ENCODE peak calls at places on chromosomes 5 and 9, in eight cellular contexts. T is HepG2, X is IMR-90, H is iPS DF 6.9, B is adrenal gland, D is left lung, Q is spleen, Z is Panc1. O is an unnamed sample. For H3K9me3 and H3K36me3, the result is how much of the 10 kb centered on the place peaks cover.

GRCh38 chr5:158127536-158127935 is 268.6 kb upstream of the CLINT1 start:
- DNase-seq in H (no peak), X (no peak), D (no peak), Q (no peak), T (no peak), Z (no peak), B (no peak), O (no peak)

GRCh38 chr5:145712245-145712644 is 122.9 kb downstream of the PRELID2 start:
- DNase-seq in H (no peak), Z (no peak), D (no peak), Q (no peak), T (no peak), X (no peak), B (no peak), O (no peak)

GRCh38 chr9:87678650-87679355 is 47.1 kb upstream of the CTSL start:
- DNase-seq in X (peak), Z (no peak), T (peak), D (no peak), B (peak), Q (no peak), H (peak), O (peak)

GRCh38 chr9:133521122-133522072 is 3.4 kb downstream of the MYMK start:
- DNase-seq in X (no peak), Q (no peak), D (no peak), B (no peak), H (no peak), T (peak), Z (no peak), O (no peak)

GRCh38 chr5:140181002-140181483 is 6.1 kb downstream of the CYSTM1 start:
- DNase-seq in H (no peak), Z (no peak), X (no peak), D (no peak), Q (no peak), B (no peak), T (peak), O (no peak)

GRCh38 chr9:338602-339001 is 123.9 kb downstream of the DOCK8 start:
- DNase-seq in X (no peak), Z (no peak), Q (no peak), T (no peak), B (no peak), H (no peak), D (no peak), O (no peak)

GRCh38 chr9:108003551-108003950 is 514.0 kb upstream of the KLF4 start:
- DNase-seq in Z (no peak), T (no peak), X (no peak), H (no peak), D (no peak), Q (no peak), B (no peak), O (no peak)

GRCh38 chr9:98726735-98727134 is 18.0 kb upstream of the GABBR2 start:
- DNase-seq in Z (no peak), T (no peak), B (no peak), X (peak), D (no peak), Q (no peak), H (no peak), O (no peak)

GRCh38 chr5:59587489-59588337 is 305.8 kb downstream of the PDE4D start:
- DNase-seq in H (peak), T (no peak), Q (no peak), B (peak), X (peak), Z (no peak), D (peak), O (peak)

GRCh38 chr5:23302438-23302837 is 205.0 kb upstream of the PRDM9 start:
- DNase-seq in Z (no peak), B (no peak), Q (no peak), D (no peak), X (no peak), H (no peak), T (no peak), O (no peak)

GRCh38 chr9:121454972-121455371 is 44.7 kb downstream of the GGTA1 start:
- DNase-seq in Q (no peak), X (no peak), T (no peak), Z (no peak), B (no peak), D (no peak), H (no peak), O (no peak)

GRCh38 chr5:9479981-9480380 is 65.9 kb downstream of the SEMA5A start:
- DNase-seq in B (no peak), D (no peak), T (no peak), Z (no peak), X (no peak), Q (no peak), H (no peak), O (no peak)

GRCh38 chr9:120117081-120117480 is 462.9 kb downstream of the CDK5RAP2 start:
- DNase-seq in Z (no peak), T (no peak), Q (no peak), X (no peak), H (peak), B (no peak), D (no peak), O (no peak)

GRCh38 chr9:96394832-96395496 is 11.5 kb upstream of the SLC35D2 start:
- DNase-seq in B (no peak), Z (no peak), X (no peak), H (no peak), Q (no peak), T (no peak), D (no peak), O (no peak)

GRCh38 chr9:131960805-131961495 is 118.7 kb downstream of the MED27 start:
- DNase-seq in H (no peak), D (no peak), T (no peak), Q (no peak), B (no peak), Z (no peak), X (no peak), O (no peak)

DNA sequence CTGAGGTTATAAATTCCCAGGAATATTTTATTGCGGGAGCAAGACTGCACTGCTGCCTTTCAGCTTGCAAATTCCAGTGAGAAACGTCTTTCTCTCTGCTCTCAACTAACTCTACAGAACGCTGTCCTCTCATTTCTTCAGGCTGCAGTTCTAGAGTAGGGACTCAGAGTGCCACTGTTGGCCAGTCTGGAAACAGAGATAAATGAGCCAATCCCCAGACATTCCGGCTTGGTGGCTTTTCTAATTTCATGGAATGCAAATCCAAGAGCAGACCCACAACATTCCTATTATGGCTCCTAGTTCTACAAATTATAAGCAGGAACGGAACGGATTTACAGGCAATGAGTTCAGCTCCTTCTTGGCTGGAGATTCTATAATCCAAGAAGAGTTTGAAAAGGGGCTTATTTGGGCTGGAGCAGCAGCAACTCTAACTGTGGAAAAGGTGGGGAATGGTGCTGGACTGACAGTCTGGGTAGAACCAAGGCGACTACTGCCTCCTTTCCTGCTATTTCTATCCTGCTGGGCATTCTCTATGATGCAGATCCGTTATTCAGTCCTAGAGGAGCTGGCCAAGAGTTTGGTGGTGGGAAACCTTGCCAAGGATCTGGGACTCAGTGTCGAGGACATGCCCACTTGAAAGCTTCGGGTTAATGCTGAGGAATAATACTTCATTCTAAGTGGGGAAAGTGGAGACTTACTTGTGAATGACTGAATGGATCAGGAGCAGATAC is 9.3 kb downstream of the PCDHGA12 start:
- DNase-seq in H (no peak), B (no peak), Q (no peak), D (no peak), Z (no peak), T (no peak), X (no peak), O (no peak)
- H3K9me3 ChIP-seq in H (under half), B (under half), Q (half or more), D (half or more), Z (under half), T (under half), X (under half), O (under half)

GRCh38 chr5:173689171-173689676 is 72.8 kb upstream of the BOD1 start:
- DNase-seq in H (no peak), D (peak), B (no peak), X (no peak), T (peak), Q (no peak), Z (no peak), O (no peak)
- H3K4me3 ChIP-seq in H (no peak), D (no peak), B (no peak), X (no peak), T (peak), Q (peak), Z (no peak), O (no peak)

GRCh38 chr5:82873452-82873851 is 203.7 kb downstream of the TMEM167A start:
- DNase-seq in Z (no peak), B (no peak), X (no peak), T (no peak), H (no peak), Q (no peak), D (no peak), O (no peak)
- H3K36me3 ChIP-seq in Z (under half), B (under half), X (under half), T (under half), H (under half), Q (under half), D (under half), O (under half)

DNA sequence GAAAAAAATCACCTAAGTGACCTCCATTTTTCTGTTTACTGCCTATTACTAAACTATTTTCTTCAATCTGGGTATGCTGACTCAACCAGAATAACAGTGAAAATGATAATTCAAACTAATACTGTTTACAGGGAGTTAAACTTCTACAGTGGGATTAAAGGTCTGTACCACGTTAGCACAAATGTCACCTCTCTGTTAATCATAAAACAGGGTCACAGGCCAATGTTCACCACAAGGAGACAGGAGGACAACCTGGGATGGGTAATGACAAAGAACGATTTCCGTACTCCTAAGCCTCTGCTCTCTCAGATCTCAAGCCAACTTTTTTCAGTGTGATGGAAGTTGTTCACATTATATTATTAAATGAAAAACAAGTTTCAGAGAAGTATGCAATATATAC is 2.3 kb downstream of the ALDOB start:
- DNase-seq in B (no peak), X (no peak), Z (no peak), D (no peak), H (no peak), Q (no peak), T (peak), O (no peak)
- H3K9me3 ChIP-seq in B (under half), X (under half), Z (under half), D (under half), H (under half), Q (under half), T (under half), O (under half)

GRCh38 chr5:129766798-129767197 is 18.9 kb downstream of the MINAR2 start:
- DNase-seq in X (no peak), H (no peak), Z (no peak), D (no peak), B (no peak), Q (no peak), T (no peak), O (no peak)

GRCh38 chr5:129768715-129769114 is 20.8 kb downstream of the MINAR2 start:
- DNase-seq in Q (no peak), T (no peak), B (no peak), Z (no peak), D (no peak), H (no peak), X (no peak), O (no peak)

GRCh38 chr5:129767927-129768380 is 20.1 kb downstream of the MINAR2 start:
- DNase-seq in Z (peak), H (peak), X (peak), T (peak), Q (no peak), B (peak), D (peak), O (peak)

GRCh38 chr5:129770034-129770433 is 22.1 kb downstream of the MINAR2 start:
- DNase-seq in Q (no peak), D (no peak), T (no peak), X (no peak), H (no peak), B (no peak), Z (no peak), O (no peak)

GRCh38 chr5:129771058-129771838 is 23.4 kb downstream of the MINAR2 start:
- DNase-seq in H (peak), Z (peak), B (peak), Q (no peak), D (no peak), X (peak), T (peak), O (peak)
- H3K4me3 ChIP-seq in H (no peak), Z (no peak), B (no peak), Q (no peak), D (no peak), X (no peak), T (no peak), O (no peak)

GRCh38 chr5:138914338-138914737 is 39.2 kb upstream of the LRRTM2 start:
- DNase-seq in H (no peak), D (no peak), X (no peak), T (no peak), B (no peak), Q (no peak), Z (no peak), O (no peak)
- H3K36me3 ChIP-seq in H (under half), D (under half), X (under half), T (under half), B (under half), Q (under half), Z (under half), O (half or more)

DNA sequence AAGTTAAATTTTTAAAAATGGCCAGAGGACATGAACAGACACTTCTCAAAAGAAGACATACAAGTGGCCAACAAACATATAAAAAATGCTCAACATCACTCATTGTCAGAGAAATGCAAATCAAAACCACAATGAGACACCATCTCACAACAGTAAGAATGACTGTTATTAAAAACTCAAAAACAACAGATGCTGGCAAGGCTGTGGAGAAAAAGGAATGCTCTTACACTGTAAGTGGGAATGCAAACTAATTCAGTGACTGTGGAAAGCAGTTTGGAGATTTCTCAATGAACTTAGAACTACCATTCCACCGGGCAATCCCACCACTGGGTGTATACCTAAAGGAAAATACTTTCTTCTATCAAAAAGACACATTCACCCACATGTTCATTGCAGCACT is 168.5 kb upstream of the PIK3R1 start:
- DNase-seq in D (no peak), Q (no peak), T (no peak), B (no peak), X (peak), Z (no peak), H (no peak), O (no peak)
- H3K9me3 ChIP-seq in D (under half), Q (under half), T (under half), B (under half), X (under half), Z (under half), H (under half), O (under half)

GRCh38 chr9:37281541-37281940 is 141.0 kb upstream of the GRHPR start:
- DNase-seq in Q (no peak), Z (no peak), D (no peak), B (no peak), T (no peak), H (no peak), X (no peak), O (no peak)

GRCh38 chr9:37283730-37284235 is 138.7 kb upstream of the GRHPR start:
- DNase-seq in Q (no peak), D (no peak), H (no peak), Z (peak), B (no peak), T (peak), X (peak), O (no peak)

GRCh38 chr9:37286530-37287175 is 135.8 kb upstream of the GRHPR start:
- DNase-seq in H (no peak), Q (no peak), T (no peak), X (no peak), Z (no peak), B (no peak), D (no peak), O (no peak)

GRCh38 chr9:37287317-37287716 is 135.2 kb upstream of the GRHPR start:
- DNase-seq in B (no peak), T (no peak), Q (no peak), D (no peak), H (no peak), Z (no peak), X (no peak), O (no peak)

GRCh38 chr9:37284631-37285030 is 137.9 kb upstream of the GRHPR start:
- DNase-seq in Q (no peak), H (no peak), B (no peak), T (no peak), D (no peak), Z (no peak), X (peak), O (no peak)
- H3K4me3 ChIP-seq in Q (no peak), H (no peak), B (no peak), T (no peak), D (no peak), Z (no peak), X (no peak), O (no peak)

GRCh38 chr5:133978943-133979342 is 10.5 kb upstream of the C5orf15 start:
- DNase-seq in B (no peak), X (no peak), T (no peak), Z (no peak), Q (no peak), H (no peak), D (no peak), O (no peak)

GRCh38 chr5:133985540-133986180 is 17.2 kb upstream of the C5orf15 start:
- DNase-seq in X (no peak), B (no peak), Z (no peak), D (no peak), H (no peak), T (no peak), Q (no peak), O (no peak)

GRCh38 chr5:133981714-133982113 is 13.3 kb upstream of the C5orf15 start:
- DNase-seq in T (no peak), D (no peak), Q (no peak), H (no peak), Z (no peak), X (no peak), B (no peak), O (no peak)

GRCh38 chr5:133980652-133981051 is 12.2 kb upstream of the C5orf15 start:
- DNase-seq in D (no peak), Q (no peak), X (no peak), T (no peak), Z (no peak), B (no peak), H (no peak), O (no peak)

DNA sequence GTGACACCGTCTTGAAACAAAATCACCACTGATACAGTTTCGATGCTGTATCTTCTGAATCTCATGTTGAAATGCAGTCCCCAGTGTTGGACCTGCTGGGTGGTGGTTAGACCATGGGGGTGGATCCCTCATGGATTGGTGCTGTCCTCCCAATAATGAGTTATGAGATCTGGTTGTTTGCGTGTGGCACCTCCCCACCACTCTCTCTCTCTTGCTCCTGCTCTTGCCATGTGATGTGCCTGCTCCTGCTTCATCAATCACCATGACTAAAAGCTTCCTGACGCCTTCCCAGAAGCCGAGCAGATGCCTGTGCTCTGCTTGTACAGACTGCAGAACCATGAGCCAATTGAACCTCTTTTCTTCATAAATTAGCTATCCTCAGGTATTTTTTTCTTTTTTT is 15.2 kb upstream of the C5orf15 start:
- DNase-seq in Q (no peak), D (no peak), Z (no peak), X (no peak), T (no peak), H (no peak), B (no peak), O (no peak)
- H3K36me3 ChIP-seq in Q (half or more), D (under half), Z (under half), X (under half), T (under half), H (under half), B (half or more), O (half or more)